ENCODE peak calls at places on chromosome 1, in four cellular contexts. One of them, this sample, is unnamed.
A peak's percentile ranks its signal among the peaks of the same experiment; 100 is the strongest.

GRCh38 chr1:205714190-205714905 is 34.0 kb upstream of the SLC45A3 start:
- DNase-seq in endodermal cell: no peak
- DNase-seq in astrocyte of the spinal cord: peak; percentile 33
- DNase-seq in brain microvascular endothelial cell: no peak
- DNase-seq in this sample: peak; percentile 58

GRCh38 chr1:68889471-68889870 is 392.6 kb upstream of the DEPDC1 start:
- DNase-seq in brain microvascular endothelial cell: no peak
- DNase-seq in astrocyte of the spinal cord: no peak
- DNase-seq in endodermal cell: no peak
- DNase-seq in this sample: no peak

GRCh38 chr1:2604854-2605753 is 18.5 kb downstream of the PRXL2B start:
- DNase-seq in brain microvascular endothelial cell: no peak
- DNase-seq in astrocyte of the spinal cord: no peak
- DNase-seq in endodermal cell: peak; percentile 37
- DNase-seq in this sample: no peak

GRCh38 chr1:87194856-87195255 is 133.8 kb upstream of the LMO4 start:
- DNase-seq in brain microvascular endothelial cell: no peak
- DNase-seq in endodermal cell: no peak
- DNase-seq in astrocyte of the spinal cord: no peak
- DNase-seq in this sample: no peak

GRCh38 chr1:59484090-59484489 is 187.2 kb downstream of the FGGY start:
- DNase-seq in brain microvascular endothelial cell: peak; percentile 85
- DNase-seq in endodermal cell: no peak
- DNase-seq in astrocyte of the spinal cord: peak; percentile 90
- DNase-seq in this sample: peak; percentile 95

GRCh38 chr1:25022361-25023189 is 92.5 kb upstream of the RUNX3 start:
- DNase-seq in brain microvascular endothelial cell: peak; percentile 99
- DNase-seq in astrocyte of the spinal cord: peak; percentile 97
- DNase-seq in endodermal cell: peak; percentile 93
- DNase-seq in this sample: peak; percentile 84

GRCh38 chr1:5369223-5369622 is 623.0 kb downstream of the NPHP4 start:
- DNase-seq in endodermal cell: no peak
- DNase-seq in astrocyte of the spinal cord: no peak
- DNase-seq in brain microvascular endothelial cell: no peak
- DNase-seq in this sample: no peak

GRCh38 chr1:223700942-223701637 is 11.2 kb upstream of the CAPN2 start:
- DNase-seq in brain microvascular endothelial cell: peak; percentile 96
- DNase-seq in endodermal cell: peak; percentile 73
- DNase-seq in astrocyte of the spinal cord: peak; percentile 98
- DNase-seq in this sample: peak; percentile 96

GRCh38 chr1:8873506-8874229 is 4.8 kb downstream of the ENO1 start:
- DNase-seq in brain microvascular endothelial cell: peak; percentile 98
- DNase-seq in endodermal cell: peak; percentile 95
- DNase-seq in astrocyte of the spinal cord: peak; percentile 99
- DNase-seq in this sample: peak; percentile 99

GRCh38 chr1:229093546-229094336 is 177.2 kb upstream of the RAB4A start:
- DNase-seq in astrocyte of the spinal cord: no peak
- DNase-seq in brain microvascular endothelial cell: no peak
- DNase-seq in endodermal cell: peak; percentile 92
- DNase-seq in this sample: no peak

GRCh38 chr1:53430779-53431178 is 28.4 kb upstream of the DMRTB1 start:
- DNase-seq in brain microvascular endothelial cell: no peak
- DNase-seq in astrocyte of the spinal cord: no peak
- DNase-seq in endodermal cell: peak; percentile 87
- DNase-seq in this sample: no peak

GRCh38 chr1:9075023-9075422 is 5.6 kb upstream of the SLC2A5 start:
- DNase-seq in brain microvascular endothelial cell: no peak
- DNase-seq in endodermal cell: no peak
- DNase-seq in astrocyte of the spinal cord: no peak
- DNase-seq in this sample: no peak

GRCh38 chr1:152870831-152871730 is 7.0 kb upstream of the SMCP start:
- DNase-seq in brain microvascular endothelial cell: no peak
- DNase-seq in astrocyte of the spinal cord: peak; percentile 33
- DNase-seq in endodermal cell: peak; percentile 53
- DNase-seq in this sample: peak; percentile 42

GRCh38 chr1:34582356-34582755 is 172.5 kb upstream of the GJB5 start:
- DNase-seq in endodermal cell: no peak
- DNase-seq in astrocyte of the spinal cord: no peak
- DNase-seq in brain microvascular endothelial cell: no peak
- DNase-seq in this sample: no peak

GRCh38 chr1:230266456-230266855 is 159.7 kb downstream of the PGBD5 start:
- DNase-seq in brain microvascular endothelial cell: no peak
- DNase-seq in astrocyte of the spinal cord: no peak
- DNase-seq in endodermal cell: no peak
- DNase-seq in this sample: no peak

GRCh38 chr1:203278885-203279406 is 26.4 kb upstream of the BTG2 start:
- DNase-seq in astrocyte of the spinal cord: no peak
- DNase-seq in endodermal cell: no peak
- DNase-seq in brain microvascular endothelial cell: no peak
- DNase-seq in this sample: no peak

GRCh38 chr1:64129708-64130107 is 73.7 kb upstream of the UBE2U start:
- DNase-seq in endodermal cell: no peak
- DNase-seq in brain microvascular endothelial cell: no peak
- DNase-seq in astrocyte of the spinal cord: no peak
- DNase-seq in this sample: no peak

DNA sequence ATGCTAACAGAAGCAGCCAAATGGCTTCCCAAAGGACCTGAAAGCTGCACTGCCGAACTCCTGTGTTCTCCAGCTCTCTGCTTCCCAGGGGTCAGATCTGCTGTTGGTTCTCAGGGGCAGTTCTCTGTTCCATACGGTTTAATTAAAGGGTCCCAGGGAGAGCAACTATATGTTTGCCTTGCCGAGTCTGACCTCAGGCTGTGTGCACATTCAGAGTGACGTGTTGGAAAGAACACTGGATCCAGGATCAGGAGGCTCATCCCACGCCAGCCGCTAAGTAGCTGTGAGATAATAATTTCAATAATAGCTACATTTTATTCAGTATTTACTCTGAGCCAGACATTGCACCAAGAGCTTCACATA is 23.4 kb downstream of the NENF start:
- DNase-seq in brain microvascular endothelial cell: no peak
- DNase-seq in endodermal cell: no peak
- DNase-seq in astrocyte of the spinal cord: no peak
- DNase-seq in this sample: peak; percentile 29
- TF ChIP-seq CTCF in brain microvascular endothelial cell: no peak
- TF ChIP-seq CTCF in endodermal cell: peak; percentile 5
- TF ChIP-seq CTCF in astrocyte of the spinal cord: no peak
- TF ChIP-seq CTCF in this sample: no peak

DNA sequence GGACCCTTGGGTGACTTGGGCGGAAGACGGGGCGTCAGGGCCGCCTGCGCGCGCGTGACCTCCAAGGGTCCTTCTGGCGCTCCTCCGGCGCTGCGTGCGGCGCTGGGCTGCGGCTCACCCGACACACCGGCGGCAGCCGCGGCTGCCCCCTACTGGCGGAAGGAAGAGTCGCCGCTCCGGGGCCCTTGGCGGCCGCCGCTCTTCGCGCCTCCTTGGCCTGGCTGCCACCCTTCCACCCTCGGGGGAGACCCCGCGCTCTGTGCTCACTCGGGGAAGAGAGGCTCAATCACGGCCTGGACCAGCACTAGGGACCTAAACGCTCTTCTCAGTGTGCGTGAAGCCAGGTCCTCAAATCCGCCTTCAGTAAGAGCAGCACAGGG is 89.7 kb downstream of the DMRTA2 start:
- DNase-seq in astrocyte of the spinal cord: peak; percentile 15
- DNase-seq in endodermal cell: peak; percentile 91
- DNase-seq in brain microvascular endothelial cell: no peak
- DNase-seq in this sample: peak; percentile 13
- H3K4me3 ChIP-seq in astrocyte of the spinal cord: peak overlapping the region; percentile 40
- H3K4me3 ChIP-seq in endodermal cell: peak overlapping the region; percentile 77
- H3K4me3 ChIP-seq in brain microvascular endothelial cell: peak overlapping the region; percentile 54
- H3K4me3 ChIP-seq in this sample: peak overlapping the region; percentile 50

GRCh38 chr1:117826119-117826518 is 103.3 kb downstream of the GDAP2 start:
- DNase-seq in astrocyte of the spinal cord: no peak
- DNase-seq in endodermal cell: no peak
- DNase-seq in brain microvascular endothelial cell: no peak
- DNase-seq in this sample: no peak
- TF ChIP-seq CTCF in astrocyte of the spinal cord: no peak
- TF ChIP-seq CTCF in endodermal cell: no peak
- TF ChIP-seq CTCF in brain microvascular endothelial cell: no peak
- TF ChIP-seq CTCF in this sample: no peak

GRCh38 chr1:156122519-156123355 is 8.2 kb downstream of the LMNA start:
- DNase-seq in brain microvascular endothelial cell: peak; percentile 90
- DNase-seq in endodermal cell: peak; percentile 75
- DNase-seq in astrocyte of the spinal cord: peak; percentile 98
- DNase-seq in this sample: peak; percentile 96
- H3K4me3 ChIP-seq in brain microvascular endothelial cell: peak overlapping the region; percentile 40
- H3K4me3 ChIP-seq in endodermal cell: peak overlapping the region; percentile 37
- H3K4me3 ChIP-seq in astrocyte of the spinal cord: peak overlapping the region; percentile 30
- H3K4me3 ChIP-seq in this sample: peak overlapping the region; percentile 99

GRCh38 chr1:183622013-183622412 is 13.6 kb downstream of the ARPC5 start:
- DNase-seq in astrocyte of the spinal cord: no peak
- DNase-seq in brain microvascular endothelial cell: no peak
- DNase-seq in endodermal cell: no peak
- DNase-seq in this sample: no peak

GRCh38 chr1:183619719-183620118 is 15.9 kb downstream of the ARPC5 start:
- DNase-seq in astrocyte of the spinal cord: no peak
- DNase-seq in endodermal cell: no peak
- DNase-seq in brain microvascular endothelial cell: no peak
- DNase-seq in this sample: no peak

GRCh38 chr1:183628537-183628936 is 7.0 kb downstream of the ARPC5 start:
- DNase-seq in endodermal cell: no peak
- DNase-seq in brain microvascular endothelial cell: no peak
- DNase-seq in astrocyte of the spinal cord: no peak
- DNase-seq in this sample: no peak

GRCh38 chr1:183620311-183620710 is 15.3 kb downstream of the ARPC5 start:
- DNase-seq in astrocyte of the spinal cord: no peak
- DNase-seq in brain microvascular endothelial cell: no peak
- DNase-seq in endodermal cell: no peak
- DNase-seq in this sample: no peak

GRCh38 chr1:183622884-183623785 is 12.4 kb downstream of the ARPC5 start:
- DNase-seq in brain microvascular endothelial cell: peak; percentile 61
- DNase-seq in endodermal cell: peak; percentile 82
- DNase-seq in astrocyte of the spinal cord: peak; percentile 65
- DNase-seq in this sample: peak; percentile 70
- TF ChIP-seq CTCF in brain microvascular endothelial cell: peak; percentile 76
- TF ChIP-seq CTCF in endodermal cell: peak; percentile 93
- TF ChIP-seq CTCF in astrocyte of the spinal cord: peak; percentile 72
- TF ChIP-seq CTCF in this sample: peak; percentile 55

DNA sequence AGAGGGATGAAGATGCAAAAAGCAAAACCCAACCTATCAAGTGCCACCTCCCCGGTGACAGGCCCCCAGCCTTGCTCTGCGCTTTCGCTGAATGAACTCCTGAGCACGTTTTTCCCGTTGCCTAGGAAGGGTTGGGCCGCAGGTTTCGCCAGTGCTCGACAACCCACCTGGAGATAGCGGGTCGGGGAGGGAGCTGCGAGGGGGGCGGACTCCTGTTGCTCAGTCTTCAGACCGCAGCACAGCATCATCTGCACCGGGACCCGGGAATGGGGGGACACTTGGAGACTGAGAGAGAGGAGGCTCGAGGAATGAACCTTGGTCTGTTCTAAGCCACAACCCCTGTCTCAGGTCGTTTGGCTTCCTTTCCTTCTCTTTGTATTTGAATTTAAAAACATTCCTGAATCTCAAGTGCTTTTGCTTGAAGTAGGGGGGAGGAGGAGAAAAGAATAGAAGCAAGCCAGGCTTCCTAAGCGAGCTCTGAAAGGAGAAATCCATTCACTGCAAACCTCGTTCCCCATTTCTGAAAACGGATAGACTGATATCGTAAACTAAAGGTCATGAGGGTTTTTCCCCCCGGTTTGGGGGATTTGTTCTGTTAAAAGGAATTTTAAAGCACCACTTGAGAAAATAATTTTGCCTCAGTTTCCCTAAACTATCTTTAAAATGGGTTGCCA is 1.2 kb downstream of the AK5 start:
- DNase-seq in endodermal cell: peak; percentile 83
- DNase-seq in astrocyte of the spinal cord: peak; percentile 14
- DNase-seq in brain microvascular endothelial cell: no peak
- DNase-seq in this sample: no peak
- H3K4me3 ChIP-seq in endodermal cell: peak overlapping the region; percentile 84
- H3K4me3 ChIP-seq in astrocyte of the spinal cord: peak overlapping the region; percentile 68
- H3K4me3 ChIP-seq in brain microvascular endothelial cell: peak overlapping the region; percentile 75
- H3K4me3 ChIP-seq in this sample: peak overlapping the region; percentile 80